ENCODE peak calls at places on chromosomes 16 and 17, in nine cellular contexts. X is NCI-H1105 treated with DMSO at 0.1 percent for 48 hours; Q is activated CD4-positive, alpha-beta T cell treated with anti-CD3 and anti-CD28 coated beads, Interleukin-2, amount 50 U/mL, for 1 hour; U is stimulated activated CD8-positive, alpha-beta memory T cell treated with anti-CD3 and anti-CD28 coated beads, Interleukin-7, amount 100 ng/mL, for 48 hours; S is neural progenitor cell; N is stimulated activated CD4-positive, alpha-beta T cell treated with anti-CD3 and anti-CD28 coated beads, Interleukin-1b, Interleukin-23, amount 100 ng/mL, for 48 hours; B is OCI-LY7; K is AG08396; D is mesothelial cell of epicardium. L is an unnamed sample.

GRCh38 chr17:66364508-66365203 is 62.2 kb downstream of the PRKCA start:
- DNase-seq in U (no peak), S (no peak), X (no peak), B (no peak), D (no peak), K (no peak), Q (no peak), N (peak; percentile 15), L (no peak)

GRCh38 chr17:32385121-32385520 is 35.2 kb downstream of the ZNF207 start:
- DNase-seq in N (no peak), U (no peak), X (no peak), B (no peak), Q (no peak), D (no peak), K (no peak), S (no peak), L (no peak)

GRCh38 chr16:48864055-48864454 is 254.1 kb upstream of the N4BP1 start:
- DNase-seq in U (no peak), N (no peak), S (no peak), Q (no peak), X (no peak), B (peak; percentile 4), D (no peak), K (no peak), L (no peak)

GRCh38 chr17:60390223-60390622 is 1.7 kb downstream of the USP32 start:
- DNase-seq in K (peak; percentile 42), B (no peak), Q (no peak), U (no peak), S (no peak), D (no peak), X (no peak), N (no peak), L (no peak)

GRCh38 chr16:31875112-31875803 is 1.7 kb downstream of the ZNF267 start:
- DNase-seq in Q (no peak), N (no peak), B (peak; percentile 56), K (peak; percentile 29), X (no peak), D (no peak), S (no peak), U (no peak), L (no peak)

GRCh38 chr16:69890114-69890890 is 60.8 kb upstream of the CLEC18A start:
- DNase-seq in N (no peak), B (no peak), K (peak; percentile 26), U (no peak), S (peak; percentile 64), D (no peak), X (peak; percentile 72), Q (no peak), L (peak; percentile 27)

GRCh38 chr17:34598161-34598776 is 18.9 kb downstream of the TMEM132E start:
- DNase-seq in N (no peak), B (no peak), D (no peak), Q (no peak), X (peak; percentile 40), S (peak; percentile 83), U (no peak), K (no peak), L (no peak)

GRCh38 chr17:8890671-8891070 is 23.2 kb upstream of the PIK3R6 start:
- DNase-seq in D (no peak), U (no peak), Q (no peak), S (no peak), X (no peak), N (no peak), K (no peak), B (no peak), L (no peak)

GRCh38 chr17:48636177-48637018 is 10.2 kb upstream of the HOXB9 start:
- DNase-seq in X (no peak), B (peak; percentile 80), K (peak; percentile 84), S (peak; percentile 97), N (peak; percentile 79), Q (peak; percentile 68), U (peak; percentile 75), D (peak; percentile 86), L (peak; percentile 93)

GRCh38 chr16:75580-76501 is 2.2 kb upstream of the MPG start:
- DNase-seq in X (no peak), K (peak; percentile 85), Q (no peak), B (peak; percentile 33), U (no peak), N (no peak), S (peak; percentile 54), D (no peak), L (no peak)

GRCh38 chr16:3401719-3402397 is 843 bp downstream of the ZNF174 start:
- DNase-seq in N (no peak), B (peak; percentile 23), D (no peak), Q (no peak), K (peak; percentile 36), S (peak; percentile 50), X (no peak), U (no peak), L (no peak)

GRCh38 chr16:68408967-68409366 is 39.3 kb downstream of the SMPD3 start:
- DNase-seq in D (no peak), Q (no peak), K (no peak), B (no peak), U (no peak), X (no peak), S (peak; percentile 54), N (no peak), L (no peak)

GRCh38 chr16:3074860-3075545 is 9.6 kb downstream of the IL32 start:
- DNase-seq in B (peak; percentile 83), Q (peak; percentile 70), K (no peak), X (no peak), N (peak; percentile 85), S (no peak), D (no peak), U (peak; percentile 69), L (no peak)

GRCh38 chr16:78749745-78750268 is 650.4 kb downstream of the WWOX start:
- DNase-seq in U (no peak), Q (no peak), B (peak; percentile 73), S (no peak), N (no peak), X (no peak), D (no peak), K (no peak), L (no peak)

GRCh38 chr16:79498928-79499327 is 101.6 kb downstream of the MAF start:
- DNase-seq in B (no peak), Q (no peak), S (no peak), U (no peak), N (no peak), X (no peak), K (no peak), D (no peak), L (no peak)

GRCh38 chr16:81956213-81956948 is 54.9 kb downstream of the SDR42E1 start:
- DNase-seq in Q (no peak), X (no peak), K (no peak), S (no peak), D (no peak), B (no peak), N (no peak), U (no peak), L (no peak)

GRCh38 chr16:81610144-81610842 is 165.7 kb downstream of the CMIP start:
- DNase-seq in S (no peak), X (no peak), K (peak; percentile 92), D (no peak), B (no peak), N (no peak), Q (no peak), U (no peak), L (no peak)

GRCh38 chr16:50489187-50489586 is 59.0 kb upstream of the NKD1 start:
- DNase-seq in D (no peak), B (no peak), N (no peak), U (no peak), S (no peak), Q (no peak), K (no peak), X (no peak), L (no peak)

GRCh38 chr16:57623251-57624043 is 5.0 kb upstream of the ADGRG1 start:
- DNase-seq in K (no peak), U (no peak), D (no peak), S (peak; percentile 46), X (no peak), B (no peak), N (no peak), Q (no peak), L (no peak)

GRCh38 chr17:82668631-82669099 is 20.4 kb upstream of the WDR45B start:
- DNase-seq in S (peak; percentile 85), X (no peak), Q (peak; percentile 27), N (peak; percentile 62), D (no peak), B (peak; percentile 73), K (peak; percentile 68), U (peak; percentile 24), L (peak; percentile 58)

L was measured in iPS DF 6.9.